ENCODE peak calls at places on chromosomes 6 and 20, in five cellular contexts. I is colonic mucosa; N is adipocyte; K is CD4-positive, alpha-beta memory T cell; Y is mucosa of descending colon. H is an unnamed sample. For H3K9me3, the result is how much of the 10 kb centered on the place peaks cover.

GRCh38 chr20:52003976-52004375 is 187.6 kb downstream of the ZFP64 start:
- DNase-seq in K (no peak), N (no peak), Y (no peak), I (no peak), H (no peak)

GRCh38 chr6:45650527-45651135 is 272.9 kb upstream of the SUPT3H start:
- DNase-seq in I (no peak), N (peak), Y (no peak), K (no peak), H (no peak)

GRCh38 chr6:108689279-108690161 is 128.8 kb downstream of the FOXO3 start:
- DNase-seq in I (peak), K (no peak), N (peak), Y (no peak), H (no peak)

GRCh38 chr6:37600287-37600916 is 97.3 kb downstream of the MDGA1 start:
- DNase-seq in K (no peak), Y (no peak), I (no peak), N (no peak), H (no peak)

GRCh38 chr6:27241443-27241842 is 6.1 kb upstream of the PRSS16 start:
- DNase-seq in N (no peak), K (no peak), Y (no peak), I (no peak), H (no peak)

GRCh38 chr6:3825851-3826581 is 23.2 kb upstream of the FAM50B start:
- DNase-seq in Y (peak), I (peak), K (no peak), N (peak), H (no peak)

GRCh38 chr20:57145089-57145631 is 121.3 kb downstream of the BMP7 start:
- DNase-seq in N (no peak), I (no peak), K (no peak), Y (no peak), H (no peak)

GRCh38 chr6:25788305-25788922 is 33.9 kb downstream of the SLC17A4 start:
- DNase-seq in I (peak), K (peak), N (peak), Y (peak), H (peak)

GRCh38 chr6:167116109-167116837 is 6.6 kb upstream of the CCR6 start:
- DNase-seq in I (no peak), Y (no peak), K (no peak), N (no peak), H (no peak)

GRCh38 chr6:134162932-134163331 is 110.5 kb upstream of the SLC2A12 start:
- DNase-seq in K (no peak), Y (peak), I (peak), N (no peak), H (no peak)

GRCh38 chr6:32113386-32114352 is 4.5 kb upstream of the TNXB start:
- DNase-seq in K (no peak), N (peak), Y (peak), I (peak), H (no peak)

GRCh38 chr6:52207066-52207465 is 20.9 kb downstream of the IL17A start:
- DNase-seq in I (no peak), Y (no peak), K (no peak), N (no peak), H (no peak)

GRCh38 chr6:13302751-13303667 is 25.3 kb downstream of the TBC1D7 start:
- DNase-seq in Y (peak), I (peak), K (peak), N (peak), H (no peak)

GRCh38 chr6:143426025-143426424 is 24.5 kb downstream of the ADAT2 start:
- DNase-seq in I (no peak), Y (no peak), N (no peak), K (no peak), H (no peak)

GRCh38 chr6:113734886-113735481 is 122.2 kb upstream of the MARCKS start:
- DNase-seq in N (peak), I (no peak), K (no peak), Y (no peak), H (no peak)

GRCh38 chr6:65760285-65760684 is 53.3 kb upstream of the EYS start:
- DNase-seq in N (no peak), K (no peak), Y (no peak), I (no peak), H (no peak)

GRCh38 chr20:32966881-32967781 is 37.1 kb downstream of the SUN5 start:
- DNase-seq in N (no peak), K (peak), Y (peak), I (peak), H (peak)

GRCh38 chr6:136749359-136749758 is 42.9 kb downstream of the MAP3K5 start:
- DNase-seq in I (peak), N (no peak), Y (no peak), K (no peak), H (no peak)

GRCh38 chr20:53959849-53960585 is 110.4 kb downstream of the BCAS1 start:
- DNase-seq in Y (no peak), I (no peak), N (peak), K (no peak), H (no peak)

GRCh38 chr6:19408331-19408730 is 428.8 kb upstream of the ID4 start:
- DNase-seq in K (no peak), I (no peak), N (peak), Y (no peak), H (no peak)

GRCh38 chr6:105983763-105984162 is 102.4 kb upstream of the PRDM1 start:
- DNase-seq in K (no peak), Y (no peak), N (no peak), I (no peak), H (no peak)

GRCh38 chr6:47599512-47599911 is 98.9 kb upstream of the ADGRF4 start:
- DNase-seq in Y (no peak), I (no peak), K (no peak), N (no peak), H (no peak)

GRCh38 chr20:37992802-37993538 is 40.3 kb downstream of the TTI1 start:
- DNase-seq in I (peak), Y (peak), N (peak), K (peak), H (peak)

GRCh38 chr20:20743511-20744169 is 31.2 kb upstream of the RALGAPA2 start:
- DNase-seq in Y (peak), K (no peak), I (peak), N (no peak), H (no peak)

GRCh38 chr6:137794510-137795200 is 72.4 kb upstream of the TNFAIP3 start:
- DNase-seq in K (no peak), N (no peak), I (no peak), Y (no peak), H (no peak)

GRCh38 chr6:63460971-63461370 is 111.3 kb upstream of the LOC128125822 start:
- DNase-seq in Y (no peak), I (no peak), K (no peak), N (no peak), H (no peak)

GRCh38 chr6:3848925-3849605 is at the start of gene FAM50B:
- DNase-seq in Y (peak), K (peak), N (peak), I (peak), H (peak)

GRCh38 chr6:44967481-44967880 is 360.6 kb upstream of the RUNX2 start:
- DNase-seq in Y (no peak), I (no peak), N (peak), K (no peak), H (no peak)

GRCh38 chr6:20424679-20425078 is 23.0 kb downstream of the E2F3 start:
- DNase-seq in Y (peak), I (peak), K (no peak), N (peak), H (no peak)
- H3K9me3 ChIP-seq in Y (under half), I (under half), K (under half), N (under half), H (under half)

DNA sequence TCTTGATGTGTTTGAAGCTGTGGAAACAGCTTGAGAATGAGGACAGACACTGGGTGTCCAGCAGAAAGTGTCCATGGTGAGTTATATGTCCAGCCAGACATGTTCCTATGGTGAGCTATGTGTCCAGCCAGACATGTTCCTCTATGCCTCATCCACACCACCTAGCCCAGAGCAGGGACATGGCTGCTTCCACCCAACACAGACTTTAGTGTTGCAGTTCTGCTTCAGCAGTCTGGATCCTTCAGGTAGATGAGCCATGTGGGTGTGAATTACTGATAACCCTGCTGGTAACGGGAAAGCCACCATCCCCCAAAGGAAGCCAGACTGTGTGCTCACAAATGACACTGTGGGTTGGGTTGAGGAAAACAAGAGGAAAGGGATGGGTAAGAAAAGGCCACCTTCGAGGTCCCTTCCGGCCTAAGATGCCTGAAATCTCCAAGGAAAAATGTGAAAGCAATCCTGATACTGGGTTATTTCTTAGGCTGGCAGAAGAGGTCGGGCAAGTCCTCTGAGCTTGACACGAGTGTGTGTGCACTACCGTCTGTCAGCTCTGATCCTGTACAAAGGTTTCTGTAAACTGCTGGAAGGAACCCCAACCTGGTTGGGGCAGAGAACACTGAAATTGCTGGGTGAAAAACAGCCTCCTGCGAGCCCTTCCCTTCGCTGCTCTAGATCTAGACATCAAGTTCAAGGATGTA is 77.8 kb downstream of the NINL start:
- DNase-seq in I (no peak), K (no peak), Y (no peak), N (no peak), H (no peak)
- H3K9me3 ChIP-seq in I (under half), K (under half), Y (under half), N (under half), H (under half)

DNA sequence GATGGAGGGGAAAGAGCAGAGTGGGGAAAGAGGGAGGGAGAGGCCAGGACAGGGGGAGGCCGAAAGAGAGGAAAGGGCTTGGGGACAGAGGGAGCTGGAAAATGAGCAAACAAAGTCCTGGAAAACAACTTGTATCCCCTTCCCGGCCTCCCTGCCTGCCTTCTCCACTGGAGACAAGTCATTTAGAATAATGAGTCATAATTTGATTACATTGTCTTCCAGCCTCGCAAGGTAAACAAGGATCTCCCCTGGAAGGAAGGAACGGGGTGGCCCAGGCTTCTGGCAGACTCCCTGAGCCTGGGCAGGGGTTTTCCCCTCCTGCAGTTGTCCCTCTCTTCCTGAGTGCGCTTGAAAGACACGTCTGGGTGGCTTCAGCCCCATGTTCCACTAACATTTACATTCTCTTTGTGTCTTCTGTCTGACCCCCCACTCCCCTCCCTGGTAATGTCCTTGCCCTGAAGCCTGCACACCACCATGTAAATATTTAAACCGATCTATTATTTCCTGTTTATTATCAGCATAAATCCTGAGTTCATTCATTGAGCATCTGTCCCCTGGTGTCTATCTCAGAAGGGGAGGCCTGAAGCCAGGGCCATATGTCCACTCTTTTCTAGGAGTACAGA is 12.1 kb upstream of the MRPS18A start:
- DNase-seq in I (peak), K (no peak), N (peak), Y (peak), H (no peak)
- H3K9me3 ChIP-seq in I (under half), K (under half), N (under half), Y (under half), H (under half)

GRCh38 chr6:170000071-170000843 is 248.8 kb downstream of the ERMARD start:
- DNase-seq in Y (no peak), I (no peak), N (no peak), K (no peak), H (no peak)
- H3K9me3 ChIP-seq in Y (under half), I (under half), N (under half), K (under half), H (under half)

GRCh38 chr20:17863209-17863576 is 105.4 kb downstream of the SNX5 start:
- DNase-seq in I (no peak), K (no peak), N (no peak), Y (no peak), H (no peak)

GRCh38 chr20:17866234-17867001 is 102.2 kb downstream of the SNX5 start:
- DNase-seq in K (no peak), I (no peak), N (no peak), Y (no peak), H (no peak)

GRCh38 chr20:17862171-17862570 is 106.4 kb downstream of the SNX5 start:
- DNase-seq in I (no peak), K (no peak), Y (no peak), N (no peak), H (no peak)

GRCh38 chr20:17864791-17865190 is 103.8 kb downstream of the SNX5 start:
- DNase-seq in I (no peak), Y (no peak), K (no peak), N (no peak), H (no peak)

DNA sequence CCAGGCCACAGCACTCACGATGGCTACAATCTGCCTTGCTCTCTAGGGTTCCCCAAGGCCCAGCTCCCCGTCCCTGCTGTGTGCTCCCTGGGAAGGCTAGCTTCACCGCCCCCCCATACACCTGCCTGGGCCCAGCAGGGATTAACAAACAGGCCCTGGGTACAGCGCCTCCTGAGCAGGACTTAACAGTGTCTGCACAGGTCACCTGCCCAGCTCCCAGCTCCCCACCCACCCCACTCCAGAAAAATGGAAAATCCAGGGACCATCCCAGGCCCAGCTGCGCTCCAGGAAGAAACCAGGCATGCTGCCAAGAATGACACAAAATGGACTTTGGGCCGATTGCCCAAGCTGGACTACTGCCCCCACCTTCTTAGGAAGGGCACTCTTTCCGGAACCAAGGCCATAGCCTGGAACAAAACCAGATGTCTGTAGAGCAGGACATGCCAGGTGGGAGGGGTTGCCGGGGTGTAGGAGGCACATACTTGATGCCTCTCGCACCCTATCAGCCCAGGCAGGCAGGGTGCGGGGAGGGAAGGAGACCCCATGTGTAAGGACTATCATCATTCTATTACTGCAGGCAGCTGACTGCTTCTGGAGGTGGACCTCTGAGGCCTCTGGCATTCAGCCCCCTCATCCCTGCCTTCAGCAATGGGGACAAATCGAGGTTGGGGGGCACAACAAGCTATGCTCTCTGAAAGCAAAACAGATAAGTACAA is 104.9 kb downstream of the SNX5 start:
- DNase-seq in K (no peak), Y (peak), N (no peak), I (peak), H (no peak)
- H3K9me3 ChIP-seq in K (under half), Y (under half), N (under half), I (under half), H (under half)

GRCh38 chr6:34536959-34537848 is 18.9 kb downstream of the SPDEF start:
- DNase-seq in I (no peak), Y (no peak), N (no peak), K (no peak), H (no peak)

GRCh38 chr6:34535646-34536045 is 20.5 kb downstream of the SPDEF start:
- DNase-seq in N (no peak), K (no peak), I (no peak), Y (no peak), H (no peak)

GRCh38 chr6:34535199-34535598 is 20.9 kb downstream of the SPDEF start:
- DNase-seq in K (no peak), N (no peak), Y (no peak), I (no peak), H (no peak)

GRCh38 chr6:34537922-34538550 is 18.1 kb downstream of the SPDEF start:
- DNase-seq in K (no peak), Y (no peak), I (no peak), N (no peak), H (no peak)

GRCh38 chr6:34536251-34536958 is 19.7 kb downstream of the SPDEF start:
- DNase-seq in Y (peak), I (peak), K (no peak), N (no peak), H (no peak)
- H3K9me3 ChIP-seq in Y (under half), I (under half), K (under half), N (under half), H (under half)